ENCODE peak calls at places on chromosomes 16 and 17, in nine cellular contexts. One of them, this sample, is unnamed.

GRCh38 chr17:73203788-73204479 is 11.1 kb downstream of the COG1 start:
- DNase-seq in dorsolateral prefrontal cortex: no peak
- DNase-seq in T-cell: no peak
- DNase-seq in heart right ventricle: no peak
- DNase-seq in prostate gland: no peak
- DNase-seq in stimulated activated CD4-positive, alpha-beta T cell treated with anti-CD3 and anti-CD28 coated beads, Interleukin-2, amount 100 ng/mL, for 48 hours: no peak
- DNase-seq in progenitor cell of endocrine pancreas: no peak
- DNase-seq in fibroblast of the aortic adventitia: no peak
- DNase-seq in immature natural killer cell: peak; percentile 33
- DNase-seq in this sample: no peak

GRCh38 chr16:76294691-76295214 is 17.6 kb downstream of the CNTNAP4 start:
- DNase-seq in dorsolateral prefrontal cortex: no peak
- DNase-seq in T-cell: no peak
- DNase-seq in heart right ventricle: no peak
- DNase-seq in prostate gland: no peak
- DNase-seq in stimulated activated CD4-positive, alpha-beta T cell treated with anti-CD3 and anti-CD28 coated beads, Interleukin-2, amount 100 ng/mL, for 48 hours: no peak
- DNase-seq in progenitor cell of endocrine pancreas: no peak
- DNase-seq in fibroblast of the aortic adventitia: no peak
- DNase-seq in immature natural killer cell: no peak
- DNase-seq in this sample: no peak

GRCh38 chr16:2210386-2211365 is at the start of gene BRICD5:
- DNase-seq in dorsolateral prefrontal cortex: no peak
- DNase-seq in T-cell: no peak
- DNase-seq in heart right ventricle: no peak
- DNase-seq in prostate gland: no peak
- DNase-seq in stimulated activated CD4-positive, alpha-beta T cell treated with anti-CD3 and anti-CD28 coated beads, Interleukin-2, amount 100 ng/mL, for 48 hours: no peak
- DNase-seq in progenitor cell of endocrine pancreas: no peak
- DNase-seq in fibroblast of the aortic adventitia: no peak
- DNase-seq in immature natural killer cell: no peak
- DNase-seq in this sample: no peak

GRCh38 chr16:700684-701584 is 4.7 kb downstream of the FBXL16 start:
- DNase-seq in dorsolateral prefrontal cortex: no peak
- DNase-seq in T-cell: no peak
- DNase-seq in heart right ventricle: no peak
- DNase-seq in prostate gland: no peak
- DNase-seq in stimulated activated CD4-positive, alpha-beta T cell treated with anti-CD3 and anti-CD28 coated beads, Interleukin-2, amount 100 ng/mL, for 48 hours: peak; percentile 51
- DNase-seq in progenitor cell of endocrine pancreas: peak; percentile 70
- DNase-seq in fibroblast of the aortic adventitia: no peak
- DNase-seq in immature natural killer cell: no peak
- DNase-seq in this sample: no peak

GRCh38 chr16:2689968-2690830 is 7.9 kb downstream of the KCTD5 start:
- DNase-seq in dorsolateral prefrontal cortex: no peak
- DNase-seq in T-cell: no peak
- DNase-seq in heart right ventricle: no peak
- DNase-seq in prostate gland: no peak
- DNase-seq in stimulated activated CD4-positive, alpha-beta T cell treated with anti-CD3 and anti-CD28 coated beads, Interleukin-2, amount 100 ng/mL, for 48 hours: no peak
- DNase-seq in progenitor cell of endocrine pancreas: no peak
- DNase-seq in fibroblast of the aortic adventitia: no peak
- DNase-seq in immature natural killer cell: no peak
- DNase-seq in this sample: no peak

GRCh38 chr17:386145-386876 is 33.7 kb upstream of the RPH3AL start:
- DNase-seq in dorsolateral prefrontal cortex: peak; percentile 41
- DNase-seq in T-cell: peak; percentile 29
- DNase-seq in heart right ventricle: peak; percentile 77
- DNase-seq in prostate gland: peak; percentile 53
- DNase-seq in stimulated activated CD4-positive, alpha-beta T cell treated with anti-CD3 and anti-CD28 coated beads, Interleukin-2, amount 100 ng/mL, for 48 hours: peak; percentile 78
- DNase-seq in progenitor cell of endocrine pancreas: peak; percentile 87
- DNase-seq in fibroblast of the aortic adventitia: no peak
- DNase-seq in immature natural killer cell: peak; percentile 58
- DNase-seq in this sample: peak; percentile 35

GRCh38 chr16:75099738-75100615 is 16.6 kb downstream of the LDHD start:
- DNase-seq in dorsolateral prefrontal cortex: no peak
- DNase-seq in T-cell: no peak
- DNase-seq in heart right ventricle: peak; percentile 62
- DNase-seq in prostate gland: no peak
- DNase-seq in stimulated activated CD4-positive, alpha-beta T cell treated with anti-CD3 and anti-CD28 coated beads, Interleukin-2, amount 100 ng/mL, for 48 hours: no peak
- DNase-seq in progenitor cell of endocrine pancreas: no peak
- DNase-seq in fibroblast of the aortic adventitia: no peak
- DNase-seq in immature natural killer cell: peak; percentile 25
- DNase-seq in this sample: no peak

GRCh38 chr17:65690626-65691310 is 129.3 kb upstream of the AXIN2 start:
- DNase-seq in dorsolateral prefrontal cortex: no peak
- DNase-seq in T-cell: no peak
- DNase-seq in heart right ventricle: no peak
- DNase-seq in prostate gland: no peak
- DNase-seq in stimulated activated CD4-positive, alpha-beta T cell treated with anti-CD3 and anti-CD28 coated beads, Interleukin-2, amount 100 ng/mL, for 48 hours: no peak
- DNase-seq in progenitor cell of endocrine pancreas: no peak
- DNase-seq in fibroblast of the aortic adventitia: no peak
- DNase-seq in immature natural killer cell: no peak
- DNase-seq in this sample: no peak

GRCh38 chr16:75265911-75266701 is 14.7 kb upstream of the BCAR1 start:
- DNase-seq in dorsolateral prefrontal cortex: peak; percentile 69
- DNase-seq in T-cell: no peak
- DNase-seq in heart right ventricle: peak; percentile 72
- DNase-seq in prostate gland: peak; percentile 37
- DNase-seq in stimulated activated CD4-positive, alpha-beta T cell treated with anti-CD3 and anti-CD28 coated beads, Interleukin-2, amount 100 ng/mL, for 48 hours: no peak
- DNase-seq in progenitor cell of endocrine pancreas: peak; percentile 91
- DNase-seq in fibroblast of the aortic adventitia: peak; percentile 57
- DNase-seq in immature natural killer cell: no peak
- DNase-seq in this sample: peak; percentile 70

GRCh38 chr17:80035937-80036714 is at the start of gene CCDC40:
- DNase-seq in dorsolateral prefrontal cortex: peak; percentile 69
- DNase-seq in T-cell: peak; percentile 71
- DNase-seq in heart right ventricle: peak; percentile 85
- DNase-seq in prostate gland: peak; percentile 79
- DNase-seq in stimulated activated CD4-positive, alpha-beta T cell treated with anti-CD3 and anti-CD28 coated beads, Interleukin-2, amount 100 ng/mL, for 48 hours: peak; percentile 51
- DNase-seq in progenitor cell of endocrine pancreas: peak; percentile 72
- DNase-seq in fibroblast of the aortic adventitia: peak; percentile 60
- DNase-seq in immature natural killer cell: peak; percentile 81
- DNase-seq in this sample: peak; percentile 66

GRCh38 chr16:2792945-2793344 is 5.3 kb upstream of the PRSS41 start:
- DNase-seq in dorsolateral prefrontal cortex: no peak
- DNase-seq in T-cell: no peak
- DNase-seq in heart right ventricle: no peak
- DNase-seq in prostate gland: no peak
- DNase-seq in stimulated activated CD4-positive, alpha-beta T cell treated with anti-CD3 and anti-CD28 coated beads, Interleukin-2, amount 100 ng/mL, for 48 hours: no peak
- DNase-seq in progenitor cell of endocrine pancreas: no peak
- DNase-seq in fibroblast of the aortic adventitia: no peak
- DNase-seq in immature natural killer cell: no peak
- DNase-seq in this sample: no peak

This sample was measured in HAP-1.